ENCODE peak calls at places on chromosomes 12 and 14, in four cellular contexts. One of them, this sample, is unnamed.

GRCh38 chr14:104162495-104162894 is 24.1 kb downstream of the KIF26A start:
- DNase-seq in nucleus accumbens: no peak
- DNase-seq in OCI-M1: no peak
- DNase-seq in activated naive CD4-positive, alpha-beta T cell treated with anti-CD3 and anti-CD28 coated beads for 36 hours: no peak
- DNase-seq in this sample: no peak

GRCh38 chr12:28536088-28536487 is 345.8 kb downstream of the CCDC91 start:
- DNase-seq in nucleus accumbens: no peak
- DNase-seq in OCI-M1: no peak
- DNase-seq in activated naive CD4-positive, alpha-beta T cell treated with anti-CD3 and anti-CD28 coated beads for 36 hours: no peak
- DNase-seq in this sample: no peak

GRCh38 chr14:88914956-88915355 is 90.5 kb downstream of the TTC8 start:
- DNase-seq in nucleus accumbens: no peak
- DNase-seq in OCI-M1: no peak
- DNase-seq in activated naive CD4-positive, alpha-beta T cell treated with anti-CD3 and anti-CD28 coated beads for 36 hours: no peak
- DNase-seq in this sample: no peak

GRCh38 chr12:59179231-59179630 is 258.9 kb upstream of the LRIG3 start:
- DNase-seq in nucleus accumbens: no peak
- DNase-seq in OCI-M1: no peak
- DNase-seq in activated naive CD4-positive, alpha-beta T cell treated with anti-CD3 and anti-CD28 coated beads for 36 hours: no peak
- DNase-seq in this sample: no peak

GRCh38 chr14:24309538-24310386 is at the start of gene LTB4R2:
- DNase-seq in nucleus accumbens: no peak
- DNase-seq in OCI-M1: no peak
- DNase-seq in activated naive CD4-positive, alpha-beta T cell treated with anti-CD3 and anti-CD28 coated beads for 36 hours: no peak
- DNase-seq in this sample: no peak

GRCh38 chr12:53049582-53050318 is at the start of gene TNS2:
- DNase-seq in nucleus accumbens: peak
- DNase-seq in OCI-M1: no peak
- DNase-seq in activated naive CD4-positive, alpha-beta T cell treated with anti-CD3 and anti-CD28 coated beads for 36 hours: no peak
- DNase-seq in this sample: no peak

GRCh38 chr14:23359167-23359626 is 5.8 kb downstream of the EFS start:
- DNase-seq in nucleus accumbens: no peak
- DNase-seq in OCI-M1: no peak
- DNase-seq in activated naive CD4-positive, alpha-beta T cell treated with anti-CD3 and anti-CD28 coated beads for 36 hours: no peak
- DNase-seq in this sample: no peak

GRCh38 chr12:118059645-118060275 is 1.2 kb downstream of the WSB2 start:
- DNase-seq in nucleus accumbens: peak
- DNase-seq in OCI-M1: peak
- DNase-seq in activated naive CD4-positive, alpha-beta T cell treated with anti-CD3 and anti-CD28 coated beads for 36 hours: no peak
- DNase-seq in this sample: no peak

GRCh38 chr12:53532524-53533445 is 25.5 kb upstream of the NPFF start:
- DNase-seq in nucleus accumbens: no peak
- DNase-seq in OCI-M1: no peak
- DNase-seq in activated naive CD4-positive, alpha-beta T cell treated with anti-CD3 and anti-CD28 coated beads for 36 hours: no peak
- DNase-seq in this sample: no peak

GRCh38 chr14:93752980-93753561 is 35.2 kb downstream of the PRIMA1 start:
- DNase-seq in nucleus accumbens: peak
- DNase-seq in OCI-M1: no peak
- DNase-seq in activated naive CD4-positive, alpha-beta T cell treated with anti-CD3 and anti-CD28 coated beads for 36 hours: no peak
- DNase-seq in this sample: no peak

GRCh38 chr12:95241761-95242506 is 24.3 kb downstream of the VEZT start:
- DNase-seq in nucleus accumbens: no peak
- DNase-seq in OCI-M1: no peak
- DNase-seq in activated naive CD4-positive, alpha-beta T cell treated with anti-CD3 and anti-CD28 coated beads for 36 hours: no peak
- DNase-seq in this sample: no peak

GRCh38 chr12:129971721-129972120 is 67.9 kb upstream of the TMEM132D start:
- DNase-seq in nucleus accumbens: no peak
- DNase-seq in OCI-M1: no peak
- DNase-seq in activated naive CD4-positive, alpha-beta T cell treated with anti-CD3 and anti-CD28 coated beads for 36 hours: no peak
- DNase-seq in this sample: no peak

GRCh38 chr14:64696355-64696844 is 7.8 kb upstream of the PLEKHG3 start:
- DNase-seq in nucleus accumbens: no peak
- DNase-seq in OCI-M1: no peak
- DNase-seq in activated naive CD4-positive, alpha-beta T cell treated with anti-CD3 and anti-CD28 coated beads for 36 hours: no peak
- DNase-seq in this sample: no peak

This sample was measured in activated CD4-positive, alpha-beta memory T cell treated with anti-CD3 and anti-CD28 coated beads for 36 hours.